ENCODE peak calls at places on chromosomes 16 and 17, in four cellular contexts. A is A549, D is DND-41, Q is mesendoderm. X is an unnamed sample. For H3K4me1, the result is how much of the 10 kb centered on the place peaks cover.

GRCh38 chr16:10886739-10887269 is 9.8 kb downstream of the CIITA start:
- DNase-seq in A (no peak), D (no peak), Q (no peak), X (no peak)

GRCh38 chr16:31202402-31203385 is at the start of gene PYCARD:
- DNase-seq in A (no peak), D (peak), Q (peak), X (peak)

GRCh38 chr16:18804540-18804939 is 3.2 kb upstream of the ARL6IP1 start:
- DNase-seq in A (no peak), D (no peak), Q (peak), X (no peak)

GRCh38 chr17:34639706-34640425 is 60.5 kb downstream of the TMEM132E start:
- DNase-seq in A (no peak), D (no peak), Q (no peak), X (no peak)

GRCh38 chr16:68713430-68713829 is 23.7 kb upstream of the CDH1 start:
- DNase-seq in A (no peak), D (no peak), Q (no peak), X (no peak)

GRCh38 chr17:2380225-2380922 is 20.5 kb downstream of the MNT start:
- DNase-seq in A (no peak), D (no peak), Q (peak), X (no peak)

GRCh38 chr17:41672153-41672552 is 16.5 kb upstream of the EIF1 start:
- DNase-seq in A (no peak), D (no peak), Q (no peak), X (no peak)

GRCh38 chr17:27848941-27849340 is 44.2 kb downstream of the LYRM9 start:
- DNase-seq in A (no peak), D (no peak), Q (no peak), X (no peak)

GRCh38 chr16:50284131-50284911 is 18.0 kb downstream of the ADCY7 start:
- DNase-seq in A (no peak), D (no peak), Q (no peak), X (no peak)

GRCh38 chr17:14688134-14688533 is 387.3 kb downstream of the HS3ST3B1 start:
- DNase-seq in A (no peak), D (no peak), Q (peak), X (no peak)

GRCh38 chr16:70428178-70428998 is 10.5 kb downstream of the ST3GAL2 start:
- DNase-seq in A (peak), D (peak), Q (peak), X (no peak)

GRCh38 chr16:58280846-58281301 is 14.0 kb downstream of the PRSS54 start:
- DNase-seq in A (no peak), D (peak), Q (peak), X (no peak)

GRCh38 chr17:36920032-36921000 is 17.0 kb upstream of the LHX1 start:
- DNase-seq in A (peak), D (no peak), Q (peak), X (no peak)

GRCh38 chr17:32277284-32277683 is 11.7 kb downstream of the RHBDL3 start:
- DNase-seq in A (no peak), D (no peak), Q (peak), X (no peak)

GRCh38 chr16:54359086-54359485 is 72.5 kb upstream of the IRX3 start:
- DNase-seq in A (no peak), D (no peak), Q (peak), X (no peak)

GRCh38 chr16:81445143-81445922 is 725 bp downstream of the CMIP start:
- DNase-seq in A (peak), D (peak), Q (no peak), X (peak)

GRCh38 chr16:50685456-50686058 is 4.4 kb upstream of the SNX20 start:
- DNase-seq in A (no peak), D (peak), Q (no peak), X (no peak)

GRCh38 chr17:50899005-50899460 is 32.9 kb upstream of the TOB1 start:
- DNase-seq in A (no peak), D (no peak), Q (no peak), X (no peak)

GRCh38 chr16:23959069-23959800 is 123.5 kb downstream of the PRKCB start:
- DNase-seq in A (no peak), D (no peak), Q (no peak), X (no peak)

GRCh38 chr17:17067277-17067676 is 25.0 kb downstream of the MPRIP start:
- DNase-seq in A (no peak), D (no peak), Q (peak), X (no peak)

GRCh38 chr16:49373504-49373903 is at the start of gene C16orf78:
- DNase-seq in A (no peak), D (no peak), Q (no peak), X (no peak)

GRCh38 chr17:251531-251930 is 70.1 kb upstream of the DOC2B start:
- DNase-seq in A (no peak), D (no peak), Q (no peak), X (no peak)

GRCh38 chr16:27499659-27500055 is 50.1 kb downstream of the GTF3C1 start:
- DNase-seq in A (no peak), D (no peak), Q (no peak), X (no peak)

GRCh38 chr17:56085576-56086267 is 67.6 kb upstream of the ANKFN1 start:
- DNase-seq in A (no peak), D (peak), Q (no peak), X (no peak)

GRCh38 chr16:20383106-20384029 is 21.2 kb downstream of the PDILT start:
- DNase-seq in A (peak), D (peak), Q (peak), X (no peak)

GRCh38 chr17:28725660-28726395 is at the start of gene TLCD1:
- DNase-seq in A (peak), D (peak), Q (peak), X (no peak)

GRCh38 chr16:79213214-79213613 is 387.3 kb downstream of the MAF start:
- DNase-seq in A (no peak), D (peak), Q (no peak), X (no peak)

GRCh38 chr17:78369791-78370381 is 8.6 kb upstream of the PGS1 start:
- DNase-seq in A (no peak), D (no peak), Q (peak), X (no peak)

GRCh38 chr17:79923974-79924638 is 84.9 kb upstream of the CBX4 start:
- DNase-seq in A (no peak), D (peak), Q (peak), X (peak)

GRCh38 chr16:50606431-50607050 is 58.3 kb downstream of the NKD1 start:
- DNase-seq in A (no peak), D (no peak), Q (no peak), X (no peak)

GRCh38 chr17:17751489-17751995 is 70.3 kb downstream of the RAI1 start:
- DNase-seq in A (no peak), D (no peak), Q (no peak), X (no peak)

GRCh38 chr16:50067290-50067853 is 1.6 kb downstream of the HEATR3 start:
- DNase-seq in A (peak), D (peak), Q (peak), X (peak)

GRCh38 chr17:20073056-20073979 is 64.2 kb downstream of the SPECC1 start:
- DNase-seq in A (no peak), D (peak), Q (no peak), X (peak)

DNA sequence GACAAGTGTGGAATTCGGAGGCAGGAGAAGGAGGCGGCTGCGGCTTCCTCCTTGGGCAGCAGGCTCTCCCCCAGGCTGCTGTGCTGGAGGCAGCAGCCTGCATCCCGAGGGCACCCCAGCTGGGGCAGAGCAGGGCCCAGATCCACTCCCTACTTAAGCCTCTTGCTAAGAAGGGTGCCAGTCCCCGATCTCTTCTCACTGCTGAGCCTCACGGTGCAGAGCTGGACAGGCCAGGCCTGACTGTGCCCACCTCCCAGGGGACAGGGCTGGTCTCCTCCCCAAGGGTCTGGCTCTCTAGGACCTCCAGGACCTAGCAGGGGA is 210.8 kb downstream of the NTN1 start:
- DNase-seq in A (no peak), D (no peak), Q (no peak), X (no peak)
- H3K27ac ChIP-seq in A (no peak), D (no peak), Q (no peak), X (no peak)

DNA sequence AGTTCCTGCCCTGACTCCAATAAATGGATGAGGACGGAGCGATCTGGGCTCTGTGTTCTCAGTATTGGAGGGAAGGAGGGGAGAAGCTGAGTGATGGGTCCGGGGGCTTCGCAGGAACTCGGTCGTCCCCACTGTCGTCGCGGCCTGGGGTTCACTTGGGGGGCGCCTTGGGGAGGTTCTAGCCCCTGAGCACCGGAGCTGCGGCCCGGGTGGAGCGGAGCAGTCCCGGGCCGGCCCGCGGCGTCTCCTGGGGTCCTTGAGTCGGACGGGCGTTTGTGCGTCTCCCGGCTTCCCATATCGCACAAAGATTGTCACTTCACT is 600 bp upstream of the HBM start:
- DNase-seq in A (no peak), D (no peak), Q (peak), X (no peak)
- H3K4me1 ChIP-seq in A (under half), D (under half), Q (under half), X (under half)

GRCh38 chr16:86038923-86039310 is 140.0 kb downstream of the IRF8 start:
- DNase-seq in A (no peak), D (peak), Q (no peak), X (peak)

GRCh38 chr16:86040496-86040895 is 141.5 kb downstream of the IRF8 start:
- DNase-seq in A (no peak), D (no peak), Q (no peak), X (no peak)

GRCh38 chr16:86035906-86036305 is 136.9 kb downstream of the IRF8 start:
- DNase-seq in A (no peak), D (no peak), Q (no peak), X (no peak)

GRCh38 chr16:86039606-86040005 is 140.6 kb downstream of the IRF8 start:
- DNase-seq in A (no peak), D (no peak), Q (no peak), X (no peak)

DNA sequence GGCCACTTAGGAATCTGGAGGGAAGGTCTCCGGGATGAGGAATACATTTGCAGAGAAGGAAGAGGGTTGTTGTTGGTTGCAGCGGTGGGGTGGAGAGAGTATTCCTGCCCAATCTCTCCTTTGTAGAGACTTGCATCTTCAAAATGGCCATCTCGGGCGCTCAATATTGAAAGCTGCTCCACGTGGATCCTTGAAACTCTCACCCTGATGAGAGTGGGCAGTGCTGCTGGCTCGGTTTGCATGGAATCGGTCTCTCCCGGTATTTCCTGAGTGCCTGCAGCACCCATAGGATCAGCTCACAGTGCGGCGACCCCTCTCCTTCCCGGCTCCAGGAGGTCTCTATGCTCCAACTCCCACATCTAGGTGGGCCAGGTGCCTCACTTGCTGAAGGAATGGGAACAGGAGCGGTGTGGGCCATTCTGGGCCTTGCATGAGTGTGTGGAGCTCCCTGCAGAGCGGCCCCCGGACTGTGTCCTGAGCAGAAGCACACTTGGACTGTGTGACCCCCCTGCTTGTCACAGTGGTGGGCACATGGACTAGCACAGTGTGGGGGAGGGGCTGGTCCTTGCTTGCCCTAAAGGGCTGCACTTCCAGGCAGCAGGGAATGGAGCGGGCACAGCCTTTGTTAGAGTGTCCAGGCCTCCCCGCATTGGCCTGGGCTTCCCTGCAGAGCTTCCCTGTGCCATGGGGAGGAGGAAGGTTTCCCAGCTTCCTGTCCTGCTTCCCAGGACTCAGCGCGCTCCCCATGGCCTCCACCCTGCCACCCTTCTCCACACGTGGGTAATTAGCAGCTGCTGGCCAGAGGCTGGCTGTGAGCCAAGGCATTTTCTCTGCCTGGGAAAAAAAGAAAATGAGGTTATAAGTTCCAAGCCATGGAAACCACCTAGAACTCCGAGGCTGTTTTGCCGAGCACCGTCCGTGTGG is 139.3 kb downstream of the IRF8 start:
- DNase-seq in A (no peak), D (no peak), Q (no peak), X (no peak)
- H3K4me3 ChIP-seq in A (no peak), D (no peak), Q (no peak), X (no peak)

GRCh38 chr17:57750109-57750845 is 5.2 kb upstream of the CCDC182 start:
- DNase-seq in A (no peak), D (peak), Q (peak), X (no peak)
- H3K27ac ChIP-seq in A (no peak), D (peak), Q (peak), X (no peak)

DNA sequence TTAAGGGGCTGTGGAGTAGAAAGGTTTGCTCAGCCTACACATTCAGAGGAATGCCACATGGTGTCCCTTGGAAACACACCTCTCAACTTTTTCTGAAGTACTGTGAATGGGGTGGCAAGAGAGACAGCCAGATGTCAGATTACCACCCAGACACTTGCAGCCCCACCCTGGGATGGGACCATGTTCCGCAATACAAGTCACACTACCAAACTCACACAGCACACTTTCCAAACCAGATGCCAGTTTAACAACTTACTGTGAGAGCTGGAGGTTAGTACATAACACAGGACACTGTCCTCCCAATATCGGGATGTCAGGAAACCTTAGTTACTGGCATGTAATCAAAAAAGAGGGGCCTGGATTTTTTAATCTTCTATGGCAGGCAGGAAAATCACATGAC is 7.9 kb downstream of the USP7 start:
- DNase-seq in A (no peak), D (no peak), Q (peak), X (no peak)
- H3K4me1 ChIP-seq in A (half or more), D (half or more), Q (under half), X (half or more)

DNA sequence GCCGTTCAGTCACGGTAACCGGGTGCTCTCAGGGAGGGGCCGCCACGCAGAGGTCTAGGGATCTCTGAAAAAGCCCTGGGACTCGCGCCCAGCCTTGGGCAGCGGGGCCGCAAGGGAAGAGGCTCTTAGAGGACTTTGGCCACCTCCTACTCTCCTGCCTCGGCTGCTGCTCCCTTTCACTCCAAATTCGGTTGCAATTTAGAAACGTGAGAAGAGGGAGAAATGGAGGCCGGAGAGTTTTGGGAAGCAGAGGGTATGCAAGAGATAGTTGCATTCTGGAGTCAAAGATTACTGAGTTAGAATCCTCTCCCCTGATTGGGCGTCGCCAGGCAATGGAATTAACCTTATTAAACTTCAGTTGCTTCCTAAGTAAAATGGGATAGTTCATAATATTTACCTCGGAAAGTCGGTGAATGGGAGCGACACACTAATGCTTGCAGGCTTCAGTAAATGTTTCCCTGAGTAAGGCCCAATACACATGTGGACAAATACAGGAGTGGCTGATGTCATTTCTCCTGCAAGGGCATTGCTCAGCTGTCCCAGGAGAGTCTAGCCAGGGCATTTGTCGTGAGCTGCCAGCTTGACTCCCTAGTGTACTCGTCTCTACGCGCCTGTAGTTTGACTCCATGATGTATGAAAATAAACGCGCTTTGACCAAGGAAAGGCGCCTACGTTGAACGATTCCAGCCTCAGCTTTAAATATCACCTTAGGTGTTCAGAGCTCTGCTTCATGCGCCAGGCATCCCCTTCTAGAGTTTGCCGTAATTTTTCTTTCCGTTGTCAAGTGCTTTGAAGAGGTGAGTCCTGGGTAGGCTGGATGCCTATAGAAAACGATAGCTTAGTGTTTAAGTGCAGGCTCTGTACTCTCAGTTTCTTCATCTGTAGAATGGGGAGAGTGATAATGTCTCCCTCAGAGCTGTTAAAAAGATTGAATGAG is 667 bp downstream of the OGFOD1 start:
- DNase-seq in A (peak), D (peak), Q (peak), X (no peak)
- H3K4me3 ChIP-seq in A (peak), D (peak), Q (peak), X (peak)

GRCh38 chr16:72848045-72848410 is 199.9 kb downstream of the ZFHX3 start:
- DNase-seq in A (peak), D (no peak), Q (no peak), X (no peak)

GRCh38 chr16:72848759-72849664 is 198.9 kb downstream of the ZFHX3 start:
- DNase-seq in A (peak), D (no peak), Q (no peak), X (no peak)

GRCh38 chr16:72847187-72848044 is 200.5 kb downstream of the ZFHX3 start:
- DNase-seq in A (peak), D (peak), Q (peak), X (no peak)

GRCh38 chr16:72850863-72851262 is 197.1 kb downstream of the ZFHX3 start:
- DNase-seq in A (no peak), D (no peak), Q (no peak), X (no peak)

GRCh38 chr16:72850021-72850420 is 197.9 kb downstream of the ZFHX3 start:
- DNase-seq in A (no peak), D (no peak), Q (no peak), X (no peak)
- H3K27ac ChIP-seq in A (peak), D (no peak), Q (no peak), X (no peak)

DNA sequence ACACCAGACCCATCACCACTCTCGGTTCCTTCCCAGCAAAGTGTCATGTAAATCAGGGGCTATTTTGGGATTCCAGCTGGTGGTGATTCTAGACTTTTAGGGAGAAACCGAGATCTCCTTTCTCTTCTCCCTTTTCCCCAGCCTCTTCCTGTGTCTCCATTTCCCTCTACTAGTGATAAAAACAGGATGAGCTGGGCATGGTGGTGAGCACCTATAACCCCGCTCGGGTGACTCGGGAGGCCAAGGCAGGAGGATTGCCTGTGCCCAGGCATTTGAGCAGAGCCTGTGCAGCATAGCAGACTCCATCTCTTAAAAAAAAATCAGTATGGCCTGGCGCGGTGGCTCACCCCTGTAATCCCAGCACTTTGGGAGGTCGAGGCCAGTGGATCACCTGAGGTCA is 6.1 kb downstream of the TBX21 start:
- DNase-seq in A (no peak), D (no peak), Q (no peak), X (no peak)
- H3K4me1 ChIP-seq in A (under half), D (under half), Q (under half), X (half or more)